ENCODE peak calls at places on chromosomes 7 and 10, in nine cellular contexts. P is activated CD8-positive, alpha-beta T cell treated with anti-CD3 and anti-CD28 coated beads for 36 hours; Q is IMR-90; U is GM13976; Z is GM12865; R is nephron progenitor cell; H is transverse colon; J is dorsolateral prefrontal cortex; L is cardiac fibroblast. A is an unnamed sample.

GRCh38 chr10:114042895-114043531 is 653 bp upstream of the ADRB1 start:
- DNase-seq in Q (peak; percentile 4), R (peak; percentile 51), L (no peak), P (peak; percentile 19), U (peak; percentile 67), Z (peak; percentile 59), J (peak; percentile 69), H (peak; percentile 21), A (peak; percentile 62)

GRCh38 chr10:96743988-96744585 is 23.8 kb upstream of the PIK3AP1 start:
- DNase-seq in U (no peak), H (no peak), L (peak; percentile 13), P (no peak), J (no peak), Z (peak; percentile 63), Q (peak; percentile 29), R (no peak), A (no peak)

GRCh38 chr7:131769241-131769640 is 212.8 kb upstream of the PODXL start:
- DNase-seq in Q (no peak), H (no peak), Z (no peak), P (no peak), L (no peak), U (no peak), R (no peak), J (no peak), A (no peak)

GRCh38 chr7:107995184-107996071 is 7.5 kb downstream of the LAMB1 start:
- DNase-seq in P (no peak), L (peak; percentile 84), Z (no peak), Q (peak; percentile 85), H (no peak), U (no peak), R (peak; percentile 24), J (no peak), A (no peak)

GRCh38 chr7:16504019-16504418 is 22.6 kb upstream of the LRRC72 start:
- DNase-seq in U (no peak), J (no peak), H (no peak), Z (no peak), L (no peak), Q (peak; percentile 81), R (no peak), P (no peak), A (no peak)

GRCh38 chr7:130712416-130712815 is 21.6 kb downstream of the KLF14 start:
- DNase-seq in R (no peak), P (no peak), Q (no peak), U (no peak), Z (no peak), H (no peak), J (no peak), L (no peak), A (no peak)

GRCh38 chr10:21531164-21531563 is 2.9 kb upstream of the MLLT10 start:
- DNase-seq in Q (peak; percentile 59), P (no peak), H (no peak), L (peak; percentile 58), R (no peak), U (no peak), J (no peak), Z (no peak), A (no peak)

GRCh38 chr7:81768951-81769778 is 682 bp downstream of the HGF start:
- DNase-seq in R (no peak), P (no peak), Z (peak; percentile 26), Q (peak; percentile 11), H (no peak), L (no peak), U (no peak), J (no peak), A (no peak)

GRCh38 chr7:102169651-102170416 is 116.8 kb upstream of the SH2B2 start:
- DNase-seq in Z (no peak), U (no peak), Q (peak; percentile 37), J (no peak), P (no peak), R (no peak), L (peak; percentile 74), H (no peak), A (no peak)

GRCh38 chr10:30705625-30706149 is 76.1 kb upstream of the LYZL2 start:
- DNase-seq in Z (peak; percentile 69), Q (no peak), U (no peak), J (no peak), R (no peak), H (no peak), P (peak; percentile 40), L (no peak), A (no peak)

GRCh38 chr10:132162021-132162531 is 24.7 kb upstream of the DPYSL4 start:
- DNase-seq in P (peak; percentile 74), H (no peak), Q (no peak), L (no peak), R (no peak), Z (no peak), J (peak; percentile 30), U (no peak), A (no peak)

GRCh38 chr10:47111329-47111862 is 188.6 kb upstream of the GDF10 start:
- DNase-seq in U (no peak), P (no peak), R (no peak), H (no peak), J (no peak), L (no peak), Z (no peak), Q (no peak), A (no peak)

DNA sequence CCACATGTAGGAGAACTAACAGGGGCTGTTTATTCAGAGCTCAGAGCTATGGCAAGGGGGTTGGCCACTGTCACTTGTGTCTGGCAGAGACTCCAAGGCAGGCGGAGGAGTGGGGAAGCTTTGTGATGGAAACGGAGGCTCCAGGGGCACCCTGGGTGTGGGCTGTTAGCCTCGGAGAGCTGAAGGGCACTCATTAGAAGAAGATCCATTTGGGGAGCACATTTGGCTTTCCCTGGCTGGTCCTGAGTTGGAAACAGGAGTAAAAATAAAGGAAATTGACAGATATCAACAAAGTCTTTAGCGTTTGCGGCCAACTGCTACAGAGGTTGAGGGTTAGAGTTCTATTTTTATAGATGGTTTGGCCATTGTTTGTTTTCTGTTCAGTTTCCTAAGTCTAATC is 288.3 kb upstream of the MKI67 start:
- DNase-seq in Q (no peak), L (no peak), P (no peak), J (no peak), Z (no peak), R (no peak), U (no peak), H (no peak), A (no peak)
- TF ChIP-seq CTCF in Q (no peak), L (no peak), P (no peak), J (no peak), Z (no peak), R (no peak), U (no peak), H (no peak), A (no peak)

DNA sequence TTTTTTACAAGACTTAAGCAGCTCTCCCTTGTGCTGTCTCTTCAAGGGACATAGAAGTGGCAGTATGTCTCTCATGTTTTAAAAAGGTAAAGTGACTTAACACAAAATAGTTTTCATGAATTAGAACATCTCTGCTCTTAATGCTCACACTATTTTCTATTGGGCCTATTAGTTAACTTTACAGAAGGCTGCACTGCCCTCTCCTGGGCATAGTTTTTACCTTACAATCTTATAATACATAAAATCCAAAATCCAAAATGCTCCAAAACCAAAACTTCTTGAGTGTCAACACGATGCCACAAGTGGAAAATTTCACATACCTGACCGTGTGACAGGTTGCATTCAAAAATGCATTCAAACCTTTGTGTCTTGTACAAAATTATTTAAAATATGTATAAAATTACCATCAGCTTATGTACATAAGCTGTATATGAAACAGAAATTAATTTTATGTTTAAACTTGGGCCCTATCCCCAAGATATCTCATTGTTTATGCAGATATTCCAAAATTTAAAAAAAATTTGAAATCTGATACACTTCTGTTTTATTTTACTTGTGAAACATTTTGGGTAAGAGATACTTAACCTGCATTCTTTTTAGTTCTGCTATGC is 25.8 kb downstream of the TES start:
- DNase-seq in H (peak; percentile 48), R (peak; percentile 22), U (peak; percentile 25), Z (peak; percentile 64), Q (peak; percentile 65), P (peak; percentile 77), L (peak; percentile 74), J (no peak), A (peak; percentile 36)
- TF ChIP-seq CTCF in H (peak; percentile 72), R (peak; percentile 46), U (no peak), Z (peak; percentile 37), Q (peak; percentile 72), P (peak; percentile 64), L (peak; percentile 27), J (peak; percentile 67), A (no peak)

GRCh38 chr10:32150532-32151101 is 94.4 kb upstream of the KIF5B start:
- DNase-seq in J (no peak), Z (peak; percentile 18), L (no peak), H (no peak), R (no peak), Q (no peak), U (no peak), P (no peak), A (no peak)

GRCh38 chr10:32148864-32149256 is 92.6 kb upstream of the KIF5B start:
- DNase-seq in H (no peak), Q (no peak), J (no peak), Z (no peak), R (no peak), P (no peak), L (no peak), U (no peak), A (no peak)

GRCh38 chr10:32147730-32148129 is 91.5 kb upstream of the KIF5B start:
- DNase-seq in Q (no peak), U (no peak), R (no peak), H (no peak), P (no peak), J (no peak), Z (no peak), L (no peak), A (no peak)

GRCh38 chr10:32151876-32152275 is 95.7 kb upstream of the KIF5B start:
- DNase-seq in J (no peak), R (no peak), Z (no peak), P (no peak), L (no peak), H (no peak), Q (peak; percentile 29), U (no peak), A (no peak)

GRCh38 chr10:32149257-32149955 is 93.2 kb upstream of the KIF5B start:
- DNase-seq in U (peak; percentile 82), R (no peak), L (peak; percentile 97), P (peak; percentile 18), H (peak; percentile 35), Q (peak; percentile 87), Z (peak; percentile 86), J (no peak), A (peak; percentile 78)
- TF ChIP-seq CTCF in U (no peak), R (no peak), L (no peak), P (no peak), H (no peak), Q (no peak), Z (no peak), J (no peak), A (no peak)

DNA sequence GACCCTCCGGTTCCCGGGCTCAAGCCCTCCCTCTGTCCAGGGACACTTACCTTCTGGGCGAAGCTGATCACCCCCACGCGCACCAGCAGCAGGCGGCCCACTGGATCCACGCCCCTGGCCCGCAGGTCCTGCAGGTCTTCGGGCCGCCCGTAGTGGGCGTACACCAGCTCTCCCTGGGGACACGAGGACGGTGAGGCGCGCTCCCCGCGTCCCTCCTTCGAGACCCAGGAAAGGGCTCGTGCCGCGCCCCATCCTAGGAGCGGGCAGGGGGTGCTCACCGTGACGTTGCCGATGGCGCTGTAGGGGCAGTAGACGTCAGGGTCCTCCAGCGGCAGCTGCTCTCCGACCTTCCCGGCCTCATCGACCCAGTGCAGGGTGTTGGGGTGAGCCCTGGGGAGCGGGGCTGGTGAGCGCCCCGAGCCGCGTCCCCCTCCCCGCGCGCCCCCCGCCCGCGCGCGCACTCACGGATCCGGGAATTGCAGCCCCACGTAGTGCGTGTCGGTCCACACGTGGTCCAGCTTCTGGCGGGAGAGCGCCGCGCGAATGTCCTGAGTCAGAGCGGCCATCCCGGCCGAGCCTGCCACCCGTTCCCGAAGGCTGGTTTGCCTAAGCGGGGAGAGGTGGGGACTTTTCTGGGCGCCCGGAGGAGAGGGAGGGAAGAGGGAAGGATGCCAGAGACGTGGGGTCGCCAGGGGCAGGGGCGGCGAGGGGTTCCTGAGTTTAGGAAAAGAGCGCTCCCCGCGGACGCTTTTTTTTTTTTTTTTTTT is 8.2 kb downstream of the TFR2 start:
- DNase-seq in U (peak; percentile 78), P (peak; percentile 73), Q (peak; percentile 29), L (peak; percentile 27), Z (peak; percentile 87), R (peak; percentile 59), H (peak; percentile 72), J (no peak), A (peak; percentile 88)
- TF ChIP-seq CTCF in U (peak; percentile 41), P (peak; percentile 51), Q (peak; percentile 25), L (peak; percentile 35), Z (peak; percentile 63), R (peak; percentile 38), H (peak; percentile 31), J (no peak), A (peak; percentile 54)

A was measured in GM20000.